ENCODE peak calls at places on chromosomes 16 and 17, in seven cellular contexts. H, J, X, B, I, E and D are unnamed samples.

GRCh38 chr17:56727876-56728617 is 105.7 kb downstream of the C17orf67 start:
- DNase-seq in H (no peak), J (no peak), X (no peak), B (no peak), I (no peak), E (no peak), D (no peak)

GRCh38 chr16:14509675-14510132 is 120.4 kb downstream of the PARN start:
- DNase-seq in H (no peak), J (no peak), X (no peak), B (no peak), I (no peak), E (peak; percentile 44), D (no peak)

GRCh38 chr17:7586673-7587419 is 3.0 kb downstream of the SOX15 start:
- DNase-seq in H (no peak), J (no peak), X (no peak), B (no peak), I (no peak), E (no peak), D (no peak)

GRCh38 chr16:81798311-81799137 is 19.4 kb downstream of the PLCG2 start:
- DNase-seq in H (no peak), J (no peak), X (peak; percentile 68), B (no peak), I (no peak), E (no peak), D (no peak)

GRCh38 chr17:76539631-76540271 is at the start of gene PRCD:
- DNase-seq in H (peak; percentile 83), J (no peak), X (peak; percentile 43), B (no peak), I (no peak), E (no peak), D (no peak)

GRCh38 chr17:19771971-19772630 is 24.0 kb upstream of the ALDH3A1 start:
- DNase-seq in H (no peak), J (no peak), X (no peak), B (no peak), I (no peak), E (no peak), D (no peak)

GRCh38 chr17:77427471-77427991 is 286.8 kb downstream of the SEC14L1 start:
- DNase-seq in H (peak; percentile 95), J (no peak), X (no peak), B (no peak), I (peak; percentile 74), E (peak; percentile 83), D (no peak)

GRCh38 chr17:41347872-41348760 is 2.5 kb downstream of the KRT33A start:
- DNase-seq in H (no peak), J (no peak), X (no peak), B (no peak), I (no peak), E (no peak), D (no peak)

GRCh38 chr17:6536566-6537065 is 19.7 kb downstream of the PITPNM3 start:
- DNase-seq in H (peak; percentile 74), J (no peak), X (no peak), B (no peak), I (no peak), E (no peak), D (no peak)

GRCh38 chr16:55943257-55943656 is 68.1 kb upstream of the CES5A start:
- DNase-seq in H (no peak), J (no peak), X (no peak), B (no peak), I (no peak), E (no peak), D (no peak)

GRCh38 chr16:3179651-3180050 is 8.4 kb upstream of the OR1F1 start:
- DNase-seq in H (no peak), J (no peak), X (peak; percentile 11), B (no peak), I (no peak), E (no peak), D (no peak)

GRCh38 chr17:32256012-32256694 is 9.5 kb upstream of the RHBDL3 start:
- DNase-seq in H (no peak), J (no peak), X (no peak), B (no peak), I (no peak), E (no peak), D (no peak)

GRCh38 chr17:46876926-46877325 is 25.5 kb downstream of the WNT9B start:
- DNase-seq in H (no peak), J (no peak), X (no peak), B (no peak), I (no peak), E (no peak), D (no peak)

GRCh38 chr16:53541326-53541725 is 38.3 kb upstream of the AKTIP start:
- DNase-seq in H (no peak), J (no peak), X (no peak), B (peak; percentile 59), I (no peak), E (peak; percentile 85), D (no peak)

GRCh38 chr17:44979426-44980273 is 11.5 kb upstream of the C1QL1 start:
- DNase-seq in H (no peak), J (no peak), X (no peak), B (no peak), I (no peak), E (no peak), D (no peak)

GRCh38 chr17:72430611-72431432 is 310.0 kb downstream of the SOX9 start:
- DNase-seq in H (no peak), J (no peak), X (no peak), B (no peak), I (no peak), E (no peak), D (no peak)

GRCh38 chr16:72739577-72739976 is 308.4 kb downstream of the ZFHX3 start:
- DNase-seq in H (no peak), J (peak; percentile 54), X (no peak), B (peak; percentile 31), I (no peak), E (peak; percentile 49), D (no peak)

GRCh38 chr16:23160574-23160973 is 11.3 kb upstream of the USP31 start:
- DNase-seq in H (no peak), J (no peak), X (no peak), B (no peak), I (no peak), E (no peak), D (no peak)

GRCh38 chr16:87060026-87060986 is 256.9 kb downstream of the C16orf95 start:
- DNase-seq in H (peak; percentile 73), J (no peak), X (no peak), B (no peak), I (no peak), E (peak; percentile 82), D (no peak)

GRCh38 chr16:81432899-81433560 is 11.6 kb upstream of the CMIP start:
- DNase-seq in H (no peak), J (no peak), X (no peak), B (no peak), I (no peak), E (no peak), D (no peak)

GRCh38 chr16:4612977-4613635 is 1.6 kb downstream of the UBALD1 start:
- DNase-seq in H (no peak), J (no peak), X (no peak), B (no peak), I (no peak), E (no peak), D (no peak)

GRCh38 chr16:11251525-11252481 is 4.2 kb downstream of the SOCS1 start:
- DNase-seq in H (no peak), J (no peak), X (no peak), B (peak; percentile 56), I (no peak), E (peak; percentile 55), D (no peak)

GRCh38 chr17:40480501-40481003 is 20.9 kb downstream of the TNS4 start:
- DNase-seq in H (no peak), J (no peak), X (no peak), B (no peak), I (no peak), E (peak; percentile 50), D (no peak)

GRCh38 chr16:85735225-85735722 is 15.6 kb downstream of the C16orf74 start:
- DNase-seq in H (no peak), J (no peak), X (no peak), B (no peak), I (no peak), E (no peak), D (no peak)

GRCh38 chr16:57585051-57585687 is 42.7 kb downstream of the ADGRG5 start:
- DNase-seq in H (no peak), J (no peak), X (no peak), B (no peak), I (no peak), E (no peak), D (no peak)

GRCh38 chr16:88759976-88760350 is 25.1 kb downstream of the PIEZO1 start:
- DNase-seq in H (no peak), J (no peak), X (no peak), B (no peak), I (no peak), E (no peak), D (no peak)
- H3K4me3 ChIP-seq in H (no peak overlapping the region), J (no peak overlapping the region), X (no peak overlapping the region), B (no peak overlapping the region), I (no peak overlapping the region), E (no peak overlapping the region), D (peak overlapping the region; percentile 55)

DNA sequence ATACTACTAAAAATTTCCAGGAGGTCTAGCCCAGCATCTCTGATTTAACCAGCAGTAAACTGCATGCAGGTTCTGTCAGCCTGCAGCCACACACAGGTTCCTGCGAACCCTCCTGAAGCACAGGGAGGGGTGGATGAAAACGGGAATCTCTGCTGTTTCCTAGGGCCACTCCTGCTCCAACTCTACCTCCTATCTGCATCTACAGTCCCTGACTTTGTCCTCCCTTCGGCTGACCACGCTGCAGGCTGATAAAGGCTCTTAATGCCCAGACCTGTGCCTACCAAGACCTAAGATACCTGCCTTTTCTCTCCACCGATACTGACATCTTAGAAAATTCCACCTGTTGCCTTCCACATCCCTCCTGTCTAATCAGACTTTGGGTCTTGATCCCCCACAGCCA is 50.2 kb downstream of the CYTH1 start:
- DNase-seq in H (peak; percentile 53), J (no peak), X (no peak), B (no peak), I (no peak), E (no peak), D (no peak)
- H3K4me3 ChIP-seq in H (no peak overlapping the region), J (no peak overlapping the region), X (no peak overlapping the region), B (no peak overlapping the region), I (no peak overlapping the region), E (no peak overlapping the region), D (no peak overlapping the region)

GRCh38 chr17:81329279-81329926 is 34.3 kb upstream of the SLC38A10 start:
- DNase-seq in H (peak; percentile 98), J (no peak), X (peak; percentile 91), B (peak; percentile 59), I (peak; percentile 95), E (peak; percentile 88), D (peak; percentile 86)
- H3K4me3 ChIP-seq in H (no peak overlapping the region), J (no peak overlapping the region), X (peak overlapping the region; percentile 17), B (no peak overlapping the region), I (peak overlapping the region; percentile 42), E (no peak overlapping the region), D (peak overlapping the region; percentile 31)

GRCh38 chr17:49260922-49261291 is 30.3 kb upstream of the PHOSPHO1 start:
- DNase-seq in H (no peak), J (no peak), X (no peak), B (no peak), I (no peak), E (no peak), D (no peak)

GRCh38 chr17:49259663-49260010 is 29.1 kb upstream of the PHOSPHO1 start:
- DNase-seq in H (no peak), J (no peak), X (no peak), B (no peak), I (no peak), E (no peak), D (no peak)

GRCh38 chr17:49257296-49257695 is 26.7 kb upstream of the PHOSPHO1 start:
- DNase-seq in H (no peak), J (no peak), X (no peak), B (no peak), I (no peak), E (no peak), D (no peak)

GRCh38 chr17:49266233-49266632 is 35.6 kb upstream of the PHOSPHO1 start:
- DNase-seq in H (no peak), J (no peak), X (no peak), B (no peak), I (no peak), E (no peak), D (no peak)

GRCh38 chr17:49260011-49260921 is 29.7 kb upstream of the PHOSPHO1 start:
- DNase-seq in H (peak; percentile 89), J (peak; percentile 44), X (peak; percentile 81), B (peak; percentile 61), I (peak; percentile 66), E (peak; percentile 92), D (no peak)
- H3K4me3 ChIP-seq in H (peak overlapping the region; percentile 37), J (peak overlapping the region; percentile 50), X (peak overlapping the region; percentile 62), B (peak overlapping the region; percentile 52), I (peak overlapping the region; percentile 71), E (peak overlapping the region; percentile 48), D (no peak overlapping the region)